ENCODE peak calls at places on chromosomes 4 and X, in eight cellular contexts. Z is ovary, G is uterus, S is PC-9, X is frontal cortex, Q is DMS 273 treated with DMSO at 0.1 percent for 48 hours, R is ascending aorta, B is astrocyte. F is an unnamed sample.

GRCh38 chr4:72857216-72857615 is 212.3 kb downstream of the COX18 start:
- DNase-seq in B (peak), X (no peak), R (no peak), S (no peak), Q (no peak), Z (no peak), G (no peak), F (no peak)

GRCh38 chrX:96861228-96861627 is 22.5 kb upstream of the RPA4 start:
- DNase-seq in B (no peak), S (no peak), G (no peak), X (no peak), Z (no peak), Q (no peak), R (no peak), F (no peak)

GRCh38 chr4:146073517-146073916 is 102.0 kb upstream of the LSM6 start:
- DNase-seq in G (no peak), Q (no peak), X (no peak), Z (no peak), R (no peak), S (no peak), B (no peak), F (no peak)

GRCh38 chr4:19580090-19580489 is 671.6 kb upstream of the SLIT2 start:
- DNase-seq in R (no peak), Z (no peak), X (no peak), B (peak), S (no peak), Q (no peak), G (no peak), F (no peak)

GRCh38 chr4:183072181-183072580 is 26.9 kb upstream of the WWC2 start:
- DNase-seq in X (no peak), R (no peak), Z (no peak), S (no peak), Q (no peak), B (peak), G (no peak), F (no peak)

GRCh38 chr4:26510334-26510705 is 20.0 kb upstream of the CCKAR start:
- DNase-seq in S (no peak), Q (no peak), G (no peak), X (no peak), R (no peak), B (no peak), Z (no peak), F (no peak)

GRCh38 chr4:82681759-82682158 is 116.8 kb downstream of the SCD5 start:
- DNase-seq in S (no peak), Z (no peak), B (no peak), Q (no peak), X (no peak), R (no peak), G (no peak), F (no peak)

GRCh38 chrX:13270360-13270759 is 49.5 kb downstream of the ATXN3L start:
- DNase-seq in Q (no peak), Z (no peak), S (no peak), G (no peak), B (no peak), R (no peak), X (no peak), F (no peak)

GRCh38 chr4:151887151-151887815 is 126.5 kb upstream of the GATB start:
- DNase-seq in Z (no peak), G (no peak), Q (no peak), X (no peak), S (no peak), R (no peak), B (peak), F (no peak)

F was measured in esophagus muscularis mucosa.